ENCODE peak calls at places on chromosomes 4 and X, in ten cellular contexts. Y is foreskin keratinocyte, Q is neural progenitor cell, R is ascending aorta, K is uterus, E is cardiac muscle cell, L is RWPE1, I is mammary epithelial cell, M is upper lobe of left lung, O is tibial nerve. V is an unnamed sample.
A peak's percentile ranks its signal among the peaks of the same experiment; 100 is the strongest.

GRCh38 chr4:124686279-124686678 is 26.3 kb downstream of the ANKRD50 start:
- DNase-seq in E (no peak), L (no peak), R (no peak), Q (peak; percentile 69), M (no peak), K (no peak), Y (no peak), O (no peak), I (no peak), V (no peak)

GRCh38 chrX:9416562-9417319 is 48.1 kb upstream of the TBL1X start:
- DNase-seq in M (no peak), I (no peak), E (no peak), R (peak; percentile 72), Q (no peak), Y (no peak), O (peak; percentile 7), L (no peak), K (no peak), V (no peak)

GRCh38 chr4:128517096-128517738 is 229.6 kb upstream of the PGRMC2 start:
- DNase-seq in R (no peak), Q (no peak), I (no peak), O (no peak), K (no peak), Y (no peak), E (no peak), L (no peak), M (no peak), V (no peak)

GRCh38 chr4:109578846-109579245 is 18.8 kb downstream of the MCUB start:
- DNase-seq in E (no peak), O (no peak), M (no peak), Q (no peak), L (no peak), I (no peak), R (no peak), K (no peak), Y (no peak), V (no peak)

GRCh38 chr4:181525641-181526040 is 717.6 kb upstream of the TENM3 start:
- DNase-seq in Y (no peak), K (no peak), E (peak; percentile 7), M (no peak), I (no peak), R (no peak), Q (peak; percentile 53), O (no peak), L (no peak), V (no peak)

GRCh38 chr4:60805500-60806313 is 394.4 kb upstream of the ADGRL3 start:
- DNase-seq in M (no peak), K (no peak), R (no peak), Y (peak; percentile 19), O (no peak), L (peak; percentile 7), Q (peak; percentile 59), I (peak; percentile 37), E (peak; percentile 51), V (no peak)

GRCh38 chr4:147799986-147800555 is 68.2 kb downstream of the ARHGAP10 start:
- DNase-seq in Q (peak; percentile 33), Y (no peak), R (no peak), L (no peak), E (no peak), M (no peak), O (no peak), I (no peak), K (no peak), V (peak; percentile 47)

GRCh38 chr4:5186584-5187170 is 135.4 kb downstream of the STK32B start:
- DNase-seq in O (no peak), Q (no peak), Y (no peak), L (no peak), M (no peak), R (no peak), E (no peak), K (no peak), I (no peak), V (no peak)

GRCh38 chr4:105461221-105462041 is 12.4 kb downstream of the PPA2 start:
- DNase-seq in E (no peak), Y (no peak), M (no peak), O (no peak), Q (no peak), R (no peak), I (peak; percentile 61), L (no peak), K (no peak), V (no peak)

GRCh38 chrX:68511255-68511654 is 12.4 kb downstream of the YIPF6 start:
- DNase-seq in Y (no peak), E (peak; percentile 51), R (no peak), Q (peak; percentile 59), L (peak; percentile 14), K (no peak), M (no peak), O (peak; percentile 65), I (peak; percentile 32), V (no peak)

GRCh38 chrX:154596290-154596929 is 11.5 kb downstream of the CTAG1A start:
- DNase-seq in M (no peak), E (peak; percentile 5), O (no peak), I (peak; percentile 90), Q (peak; percentile 65), K (no peak), Y (peak; percentile 95), R (peak; percentile 62), L (peak; percentile 83), V (no peak)

GRCh38 chr4:40622913-40623312 is 6.8 kb downstream of the RBM47 start:
- DNase-seq in R (no peak), Q (no peak), O (no peak), L (no peak), K (no peak), Y (no peak), I (peak; percentile 43), M (no peak), E (no peak), V (no peak)

DNA sequence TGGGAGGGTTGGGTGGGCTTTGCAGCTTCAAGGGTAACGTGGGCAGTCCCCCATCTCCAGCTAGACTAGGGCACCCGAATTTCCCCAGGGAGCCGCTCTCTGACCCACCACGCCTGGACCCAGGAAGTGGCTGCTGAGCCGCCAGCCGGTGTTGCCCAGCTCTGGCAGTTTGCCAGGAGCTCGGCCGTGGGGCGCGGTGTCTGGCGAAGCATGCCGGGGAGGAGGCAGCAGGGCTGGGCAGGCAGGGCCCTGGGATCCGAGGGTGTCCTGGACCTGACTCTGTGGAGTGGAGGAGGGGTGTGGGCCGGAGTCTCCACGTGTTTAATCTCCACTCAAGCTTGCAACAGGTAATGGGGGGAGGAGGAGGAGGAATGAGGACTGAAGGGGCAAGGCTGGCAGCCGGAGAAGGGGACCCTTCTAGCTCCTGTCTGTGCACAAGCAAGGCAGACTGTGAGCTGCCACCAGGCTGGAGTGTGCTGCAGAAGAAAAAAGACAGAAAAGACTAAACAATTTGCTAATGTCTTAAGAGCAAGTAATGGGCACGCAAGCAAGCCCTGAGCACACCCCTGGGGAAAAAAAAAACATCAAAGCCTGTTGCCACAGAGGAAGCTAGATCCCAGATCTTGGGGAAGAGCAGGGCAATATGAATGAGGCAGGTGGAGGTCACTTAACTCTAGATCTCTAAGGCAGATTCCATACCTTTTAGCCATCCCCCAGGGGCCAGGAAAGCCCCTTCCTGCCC is 2.4 kb downstream of the LONRF3 start:
- DNase-seq in Y (no peak), M (peak; percentile 58), K (peak; percentile 43), Q (no peak), R (peak; percentile 74), O (no peak), L (no peak), I (no peak), E (no peak), V (peak; percentile 7)
- H3K27ac ChIP-seq in Y (no peak overlapping the region), M (peak overlapping the region; percentile 79), K (peak overlapping the region; percentile 80), Q (no peak overlapping the region), R (peak overlapping the region; percentile 87), O (peak overlapping the region; percentile 83), L (peak overlapping the region; percentile 70), I (no peak overlapping the region), E (no peak overlapping the region), V (no peak overlapping the region)

DNA sequence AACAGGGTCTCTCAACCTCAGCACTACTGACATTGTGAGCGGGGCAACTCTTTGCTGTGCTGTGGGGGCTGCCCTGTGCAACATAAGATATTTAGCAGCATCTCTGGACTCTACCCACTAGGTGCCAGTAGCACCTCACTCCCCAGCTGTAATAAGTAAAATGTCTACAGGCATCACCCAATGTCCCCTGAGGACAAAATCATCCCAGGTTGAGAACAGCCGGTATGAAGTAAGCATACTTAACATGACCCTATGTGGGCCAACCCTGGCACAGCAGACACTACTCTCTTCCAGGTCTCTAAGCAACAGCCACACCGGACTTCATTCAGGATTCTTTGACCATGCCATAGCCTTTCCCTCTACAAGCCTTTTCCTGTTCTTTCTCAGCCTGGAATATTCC is 10.5 kb upstream of the MGST2 start:
- DNase-seq in E (peak; percentile 41), Q (peak; percentile 33), L (no peak), K (no peak), M (no peak), Y (no peak), I (peak; percentile 51), O (no peak), R (no peak), V (no peak)
- TF ChIP-seq CTCF in E (peak; percentile 45), Q (peak; percentile 41), L (peak; percentile 75), K (peak; percentile 18), M (no peak), Y (peak; percentile 69), I (peak; percentile 61), O (no peak), R (peak; percentile 43), V (peak; percentile 21)

DNA sequence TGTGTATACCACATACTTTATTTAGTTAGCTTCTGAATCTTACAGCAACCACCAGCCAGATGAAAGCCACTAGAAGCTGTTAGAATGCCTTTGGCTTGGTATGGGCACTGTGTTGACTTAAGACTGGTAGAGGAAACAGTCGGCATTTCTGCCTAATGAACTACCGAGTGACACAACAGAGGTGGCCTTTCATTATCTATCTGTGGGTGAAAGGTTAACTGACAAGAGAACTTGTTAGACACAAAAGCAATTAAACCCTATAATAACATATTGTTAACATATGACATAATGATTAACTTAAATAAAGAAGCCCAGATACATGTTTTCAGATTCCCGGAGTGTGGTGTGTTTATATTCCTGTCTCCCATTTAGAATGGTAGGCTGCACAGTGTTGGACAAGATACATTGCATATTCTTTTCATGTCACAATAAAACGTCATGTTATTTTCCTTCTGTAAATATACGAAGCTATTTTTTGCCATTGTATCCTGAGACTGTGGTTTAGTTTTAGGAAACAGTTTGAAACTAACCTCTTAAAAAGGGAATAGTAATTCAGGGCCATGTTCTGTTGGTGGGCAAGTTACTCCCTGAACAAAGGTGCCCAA is 181.5 kb downstream of the SLIT2 start:
- DNase-seq in K (no peak), L (no peak), Q (peak; percentile 55), O (no peak), R (no peak), M (no peak), Y (no peak), E (no peak), I (no peak), V (no peak)
- H3K27ac ChIP-seq in K (peak overlapping the region; percentile 74), L (no peak overlapping the region), Q (no peak overlapping the region), O (peak overlapping the region; percentile 65), R (no peak overlapping the region), M (no peak overlapping the region), Y (no peak overlapping the region), E (no peak overlapping the region), I (no peak overlapping the region), V (no peak overlapping the region)

DNA sequence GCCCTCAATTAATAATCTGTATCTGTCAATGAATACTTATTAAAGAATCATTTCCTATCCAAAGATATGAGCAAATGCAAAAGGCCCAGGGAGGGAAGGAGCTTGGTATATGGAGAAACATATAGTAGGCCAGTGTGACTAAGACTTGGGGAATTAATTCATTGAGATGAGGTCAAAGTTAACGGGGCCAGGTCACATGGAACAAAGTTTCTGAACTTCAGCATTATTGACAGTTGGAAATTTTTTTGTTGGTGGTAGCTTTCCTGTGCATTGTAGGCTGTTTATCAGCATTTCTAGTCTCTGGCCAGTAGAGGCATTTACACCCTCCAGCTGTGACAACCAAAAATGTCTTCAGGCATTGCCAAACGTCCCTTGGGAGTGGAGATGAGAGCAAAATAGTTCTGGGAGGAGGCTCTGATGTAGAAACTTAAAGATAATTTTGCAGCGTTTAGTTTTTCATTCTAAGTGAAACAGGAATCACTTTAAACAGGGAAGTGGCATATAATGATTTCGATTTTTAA is 202.0 kb downstream of the SLC4A4 start:
- DNase-seq in Y (no peak), K (no peak), L (no peak), Q (no peak), O (no peak), R (no peak), E (no peak), I (no peak), M (no peak), V (no peak)
- TF ChIP-seq CTCF in Y (no peak), K (no peak), L (no peak), Q (peak; percentile 32), O (no peak), R (no peak), E (peak; percentile 19), I (no peak), M (no peak), V (no peak)

V was measured in CD4-positive, alpha-beta T cell.